ENCODE peak calls at places on chromosomes 12 and 14, in four cellular contexts. R, A, N and H are unnamed samples.

GRCh38 chr12:68779280-68779679 is 28.7 kb upstream of the MDM2 start:
- DNase-seq in N (no peak), A (no peak), R (no peak), H (no peak)

GRCh38 chr14:39339003-39339402 is 93.2 kb downstream of the FBXO33 start:
- DNase-seq in R (no peak), N (no peak), A (no peak), H (no peak)

GRCh38 chr14:105098316-105098715 is 33.1 kb upstream of the GPR132 start:
- DNase-seq in A (no peak), R (no peak), N (no peak), H (no peak)

GRCh38 chr14:69003626-69004025 is 24.5 kb upstream of the ACTN1 start:
- DNase-seq in A (no peak), R (no peak), N (no peak), H (no peak)

GRCh38 chr14:77965919-77966435 is 166.1 kb downstream of the ADCK1 start:
- DNase-seq in N (no peak), R (peak; percentile 35), A (no peak), H (no peak)

GRCh38 chr12:87779858-87780498 is 249.2 kb downstream of the C12orf50 start:
- DNase-seq in R (no peak), N (no peak), A (no peak), H (peak; percentile 55)

GRCh38 chr12:120468271-120468845 is 1.2 kb downstream of the SRSF9 start:
- DNase-seq in N (no peak), A (no peak), R (peak; percentile 68), H (no peak)

GRCh38 chr12:53453953-53454640 is 2.2 kb downstream of the PCBP2 start:
- DNase-seq in N (no peak), R (no peak), A (no peak), H (no peak)

GRCh38 chr12:101694297-101694848 is 3.1 kb upstream of the CHPT1 start:
- DNase-seq in A (no peak), N (no peak), R (no peak), H (no peak)

GRCh38 chr12:117235261-117235660 is 45.0 kb upstream of the FBXO21 start:
- DNase-seq in N (no peak), A (no peak), R (no peak), H (no peak)

GRCh38 chr14:103520657-103521437 is 1.8 kb downstream of the CKB start:
- DNase-seq in A (no peak), N (peak; percentile 75), R (peak; percentile 85), H (peak; percentile 90)

GRCh38 chr12:58925111-58925732 is 4.9 kb upstream of the LRIG3 start:
- DNase-seq in R (no peak), A (no peak), N (no peak), H (no peak)

GRCh38 chr14:77791225-77791600 is 8.7 kb upstream of the ADCK1 start:
- DNase-seq in R (no peak), A (no peak), N (no peak), H (no peak)